ENCODE peak calls at places on chromosomes 12 and 14, in ten cellular contexts. U is tibial artery, A is nephron progenitor cell, R is heart left ventricle, E is ovary, Q is AG04450, P is progenitor cell of endocrine pancreas, W is cardiac muscle cell, L is thoracic aorta, K is WTC11. N is an unnamed sample.

GRCh38 chr14:20383032-20383431 is 30.3 kb downstream of the TEP1 start:
- DNase-seq in U (no peak), A (no peak), R (no peak), E (no peak), Q (no peak), P (no peak), W (no peak), L (no peak), K (no peak), N (no peak)

GRCh38 chr12:83156800-83157199 is 470.1 kb downstream of the TMTC2 start:
- DNase-seq in U (no peak), A (no peak), R (no peak), E (no peak), Q (no peak), P (no peak), W (no peak), L (no peak), K (no peak), N (no peak)

GRCh38 chr12:107310621-107311020 is 217.3 kb upstream of the CRY1 start:
- DNase-seq in U (no peak), A (no peak), R (no peak), E (no peak), Q (no peak), P (no peak), W (no peak), L (no peak), K (no peak), N (no peak)

GRCh38 chr14:101705733-101706508 is 55.6 kb upstream of the PPP2R5C start:
- DNase-seq in U (peak), A (peak), R (peak), E (peak), Q (no peak), P (no peak), W (peak), L (no peak), K (peak), N (no peak)

GRCh38 chr12:58414398-58414871 is 473.1 kb downstream of the ATP23 start:
- DNase-seq in U (no peak), A (no peak), R (no peak), E (no peak), Q (peak), P (no peak), W (no peak), L (no peak), K (no peak), N (no peak)

GRCh38 chr14:51607677-51608076 is 44.0 kb upstream of the FRMD6 start:
- DNase-seq in U (no peak), A (no peak), R (no peak), E (no peak), Q (no peak), P (no peak), W (no peak), L (no peak), K (no peak), N (no peak)

GRCh38 chr12:32505546-32505945 is 106.2 kb downstream of the FGD4 start:
- DNase-seq in U (no peak), A (no peak), R (no peak), E (no peak), Q (no peak), P (no peak), W (no peak), L (no peak), K (no peak), N (no peak)

GRCh38 chr12:59858508-59858907 is 262.7 kb downstream of the SLC16A7 start:
- DNase-seq in U (no peak), A (no peak), R (no peak), E (no peak), Q (no peak), P (no peak), W (no peak), L (no peak), K (no peak), N (no peak)

GRCh38 chr14:50062438-50063039 is 53.8 kb downstream of the VCPKMT start:
- DNase-seq in U (no peak), A (peak), R (no peak), E (no peak), Q (no peak), P (no peak), W (peak), L (no peak), K (no peak), N (no peak)

GRCh38 chr12:98894412-98895085 is 249.5 kb downstream of the APAF1 start:
- DNase-seq in U (no peak), A (no peak), R (no peak), E (peak), Q (no peak), P (peak), W (peak), L (no peak), K (peak), N (peak)

GRCh38 chr12:57735198-57735855 is 3.2 kb downstream of the AGAP2 start:
- DNase-seq in U (no peak), A (no peak), R (peak), E (no peak), Q (no peak), P (no peak), W (no peak), L (no peak), K (no peak), N (no peak)

GRCh38 chr12:13156277-13156676 is 40.2 kb upstream of the EMP1 start:
- DNase-seq in U (no peak), A (no peak), R (no peak), E (no peak), Q (no peak), P (no peak), W (no peak), L (no peak), K (no peak), N (no peak)

GRCh38 chr12:50268482-50268881 is 14.8 kb downstream of the LIMA1 start:
- DNase-seq in U (no peak), A (no peak), R (no peak), E (no peak), Q (no peak), P (no peak), W (no peak), L (no peak), K (no peak), N (no peak)

GRCh38 chr12:113061061-113061694 is 4.6 kb downstream of the DTX1 start:
- DNase-seq in U (no peak), A (no peak), R (no peak), E (no peak), Q (no peak), P (no peak), W (no peak), L (no peak), K (no peak), N (no peak)

GRCh38 chr14:78324353-78324752 is 154.2 kb downstream of the NRXN3 start:
- DNase-seq in U (no peak), A (no peak), R (no peak), E (no peak), Q (no peak), P (no peak), W (no peak), L (no peak), K (no peak), N (no peak)

GRCh38 chr12:9751204-9752144 is 9.2 kb downstream of the CD69 start:
- DNase-seq in U (no peak), A (no peak), R (no peak), E (no peak), Q (no peak), P (no peak), W (peak), L (no peak), K (no peak), N (no peak)

GRCh38 chr12:8026282-8026637 is 6.3 kb upstream of the FOXJ2 start:
- DNase-seq in U (no peak), A (no peak), R (no peak), E (no peak), Q (no peak), P (no peak), W (no peak), L (no peak), K (no peak), N (no peak)

GRCh38 chr14:48560421-48560820 is 885.0 kb upstream of the MDGA2 start:
- DNase-seq in U (no peak), A (no peak), R (no peak), E (no peak), Q (no peak), P (no peak), W (no peak), L (no peak), K (no peak), N (no peak)

DNA sequence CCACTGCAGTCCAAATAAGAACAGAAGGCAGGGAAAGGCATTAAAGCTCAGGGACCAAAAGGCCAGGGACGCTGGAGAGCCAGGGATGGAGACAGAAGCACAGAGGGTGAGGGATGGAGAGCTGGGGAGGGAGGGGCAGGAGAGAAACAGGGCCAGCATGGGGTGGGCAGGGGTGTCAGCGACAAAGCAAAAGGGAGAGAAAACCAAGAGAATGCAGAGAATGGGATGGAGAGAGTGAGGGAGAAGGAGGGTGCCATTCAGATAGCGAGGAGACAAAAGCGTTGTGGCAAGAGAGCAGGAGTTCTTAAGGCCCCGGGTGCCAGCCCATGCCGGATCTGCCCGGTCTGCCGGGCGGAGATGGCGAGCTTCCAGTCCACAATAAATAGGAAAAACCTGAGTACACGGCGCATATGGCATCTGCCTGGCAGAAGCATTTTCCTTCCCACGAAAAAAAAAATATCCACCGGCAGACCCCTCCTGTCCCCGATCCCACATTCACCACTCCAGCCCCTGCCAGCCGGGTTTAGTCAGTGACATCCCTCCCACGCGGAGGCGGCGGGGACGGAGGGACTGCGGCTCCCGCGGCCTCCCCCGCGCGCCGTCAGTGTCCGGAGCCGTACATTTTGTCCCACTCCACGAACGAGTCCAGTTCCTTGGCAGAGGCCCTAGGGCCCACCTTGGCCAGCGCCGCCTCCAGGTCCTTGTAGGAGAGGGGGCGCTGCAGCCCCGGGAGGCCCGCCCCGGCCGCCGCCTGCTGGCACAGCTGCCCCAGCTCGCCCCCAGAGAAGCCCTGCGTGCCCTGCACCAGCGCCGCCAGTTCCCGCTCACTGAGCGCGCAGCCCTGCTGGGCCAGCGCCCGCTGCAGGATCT is 28.4 kb downstream of the FIGNL2 start:
- DNase-seq in U (no peak), A (no peak), R (peak), E (no peak), Q (no peak), P (no peak), W (no peak), L (no peak), K (no peak), N (no peak)
- TF ChIP-seq CTCF in U (no peak), A (no peak), R (no peak), E (no peak), Q (no peak), P (no peak), W (peak), L (no peak), K (no peak), N (no peak)

GRCh38 chr14:60165547-60165876 is 314 bp upstream of the DHRS7 start:
- DNase-seq in U (no peak), A (no peak), R (no peak), E (no peak), Q (no peak), P (no peak), W (no peak), L (no peak), K (no peak), N (no peak)
- TF ChIP-seq CTCF in U (no peak), A (no peak), R (no peak), E (no peak), Q (no peak), P (no peak), W (no peak), L (no peak), K (no peak), N (no peak)

GRCh38 chr12:121224591-121224990 is 14.7 kb downstream of the P2RX4 start:
- DNase-seq in U (no peak), A (no peak), R (no peak), E (peak), Q (no peak), P (no peak), W (no peak), L (no peak), K (no peak), N (no peak)

GRCh38 chr12:121223947-121224285 is 14.0 kb downstream of the P2RX4 start:
- DNase-seq in U (no peak), A (no peak), R (no peak), E (no peak), Q (no peak), P (no peak), W (no peak), L (no peak), K (no peak), N (no peak)

GRCh38 chr12:121222847-121223246 is 12.9 kb downstream of the P2RX4 start:
- DNase-seq in U (no peak), A (no peak), R (no peak), E (no peak), Q (no peak), P (no peak), W (no peak), L (no peak), K (no peak), N (no peak)

GRCh38 chr12:121226399-121226798 is 16.5 kb downstream of the P2RX4 start:
- DNase-seq in U (no peak), A (no peak), R (no peak), E (no peak), Q (no peak), P (no peak), W (no peak), L (no peak), K (no peak), N (no peak)

DNA sequence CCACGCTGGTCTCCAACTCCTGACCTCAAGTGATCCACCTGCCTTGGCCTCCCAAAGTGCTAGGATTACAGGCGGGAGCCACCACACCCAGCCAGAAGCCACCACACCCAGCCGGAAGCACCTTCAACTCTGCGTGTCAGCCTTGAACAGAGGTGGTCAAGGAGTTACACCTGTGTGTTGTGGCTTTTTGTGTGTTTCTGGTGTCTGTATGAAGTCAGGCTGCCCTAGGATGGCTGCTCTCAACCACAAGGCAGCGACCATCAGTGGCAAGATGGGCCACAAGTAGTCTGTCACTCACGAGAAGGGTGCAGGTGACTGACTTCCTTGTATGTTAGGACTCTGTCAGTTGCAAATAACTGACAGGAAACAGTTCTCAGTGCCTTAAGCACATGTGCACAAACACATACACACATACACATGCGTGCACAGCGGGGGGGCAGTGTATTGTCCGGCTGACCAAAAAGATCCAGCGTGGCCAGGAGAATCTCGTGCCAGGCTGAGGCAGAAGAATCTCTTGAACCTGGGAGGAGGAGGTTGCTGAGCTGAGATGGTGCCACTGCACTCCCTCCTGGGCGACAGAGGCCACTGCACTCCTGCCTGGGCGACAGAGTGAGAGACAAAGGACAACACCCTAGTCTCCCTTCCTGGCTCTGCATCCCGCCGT is 13.5 kb downstream of the P2RX4 start:
- DNase-seq in U (no peak), A (no peak), R (no peak), E (peak), Q (no peak), P (no peak), W (no peak), L (no peak), K (no peak), N (no peak)
- TF ChIP-seq CTCF in U (no peak), A (no peak), R (no peak), E (no peak), Q (peak), P (no peak), W (no peak), L (no peak), K (no peak), N (no peak)

GRCh38 chr12:116863275-116863767 is 17.9 kb downstream of the HRK start:
- DNase-seq in U (no peak), A (peak), R (no peak), E (no peak), Q (peak), P (no peak), W (no peak), L (no peak), K (peak), N (no peak)
- TF ChIP-seq CTCF in U (peak), A (peak), R (no peak), E (no peak), Q (peak), P (peak), W (peak), L (no peak), K (peak), N (no peak)

GRCh38 chr12:132077322-132078100 is 66.6 kb downstream of the DDX51 start:
- DNase-seq in U (no peak), A (no peak), R (no peak), E (no peak), Q (no peak), P (no peak), W (no peak), L (no peak), K (no peak), N (no peak)
- TF ChIP-seq CTCF in U (no peak), A (no peak), R (no peak), E (no peak), Q (no peak), P (no peak), W (no peak), L (no peak), K (no peak), N (no peak)

DNA sequence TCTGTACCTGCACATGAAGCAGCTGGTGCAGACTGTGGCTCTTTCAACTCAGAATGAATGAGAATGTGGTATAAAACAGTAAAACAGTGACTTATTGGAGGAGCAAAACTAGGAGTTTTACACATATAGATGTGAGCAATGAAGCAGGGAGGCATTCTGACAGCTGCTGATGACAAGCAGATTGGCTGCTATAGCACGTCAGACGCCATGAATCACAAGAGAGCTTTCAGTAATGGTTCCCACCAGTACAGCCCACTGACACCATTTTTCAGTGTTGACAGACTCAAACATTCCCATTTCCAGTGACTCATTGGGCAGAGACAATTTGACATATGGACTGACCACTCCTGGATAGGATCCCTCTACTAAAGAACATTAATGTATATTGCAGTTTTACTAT is 24.6 kb upstream of the FSCB start:
- DNase-seq in U (no peak), A (no peak), R (no peak), E (no peak), Q (no peak), P (no peak), W (no peak), L (no peak), K (no peak), N (no peak)
- TF ChIP-seq CTCF in U (no peak), A (no peak), R (no peak), E (no peak), Q (no peak), P (no peak), W (no peak), L (no peak), K (no peak), N (no peak)

DNA sequence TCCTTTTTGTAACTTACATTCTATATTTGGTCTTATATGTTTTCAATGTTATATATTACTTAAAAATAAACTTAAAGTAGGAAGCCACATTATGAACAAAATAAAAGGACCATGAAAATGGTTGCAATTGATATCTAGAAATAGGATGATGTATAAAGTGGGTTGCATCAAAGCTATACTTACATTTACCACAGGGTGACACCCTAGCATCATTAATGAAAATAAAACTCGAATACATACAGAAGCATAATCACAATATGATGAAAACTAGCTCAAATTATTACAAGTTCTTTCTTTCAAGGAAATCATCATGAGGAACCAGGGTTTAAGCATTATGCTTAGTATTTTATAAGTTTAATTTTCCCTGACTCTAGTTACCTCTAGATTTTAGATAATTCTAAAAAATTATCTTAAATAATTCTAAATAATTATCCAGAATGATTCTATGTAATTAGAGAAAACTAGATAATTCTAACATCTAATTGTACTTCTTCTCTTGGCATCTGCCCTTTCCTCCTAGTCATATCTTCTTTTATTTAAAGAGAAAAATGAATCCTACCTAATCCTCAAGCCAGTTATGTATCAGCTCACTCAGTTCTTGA is 31.2 kb downstream of the TAS2R7 start:
- DNase-seq in U (no peak), A (no peak), R (no peak), E (no peak), Q (peak), P (no peak), W (peak), L (no peak), K (no peak), N (no peak)
- TF ChIP-seq CTCF in U (peak), A (peak), R (peak), E (peak), Q (peak), P (peak), W (peak), L (peak), K (peak), N (peak)

GRCh38 chr14:71994416-71994815 is 62.2 kb downstream of the RGS6 start:
- DNase-seq in U (no peak), A (no peak), R (no peak), E (no peak), Q (no peak), P (no peak), W (no peak), L (no peak), K (no peak), N (no peak)

GRCh38 chr14:71995741-71996140 is 63.5 kb downstream of the RGS6 start:
- DNase-seq in U (no peak), A (no peak), R (no peak), E (no peak), Q (no peak), P (no peak), W (no peak), L (no peak), K (no peak), N (no peak)

GRCh38 chr14:72000907-72001306 is 68.7 kb downstream of the RGS6 start:
- DNase-seq in U (peak), A (no peak), R (peak), E (peak), Q (no peak), P (no peak), W (no peak), L (no peak), K (no peak), N (no peak)

DNA sequence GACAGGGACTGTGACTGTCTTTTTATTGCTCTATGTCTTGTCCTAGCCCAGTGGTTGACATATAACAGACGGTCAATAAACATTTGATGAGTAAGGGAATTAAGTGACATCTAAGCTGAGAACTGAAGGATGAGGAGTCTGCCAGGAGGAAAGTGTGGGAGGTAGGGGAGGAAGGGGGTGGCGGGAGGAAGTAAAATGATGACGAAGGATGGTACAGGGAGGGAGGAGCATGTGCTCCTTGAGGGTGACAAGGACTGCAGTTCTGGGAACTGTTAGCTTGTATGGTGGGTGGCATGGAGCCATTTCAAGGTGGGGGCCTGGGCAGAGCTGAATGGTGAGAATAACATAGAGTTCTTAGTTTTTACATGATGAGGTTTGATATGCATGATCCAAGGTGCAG is 64.4 kb downstream of the RGS6 start:
- DNase-seq in U (no peak), A (no peak), R (no peak), E (no peak), Q (no peak), P (no peak), W (no peak), L (no peak), K (no peak), N (no peak)
- TF ChIP-seq CTCF in U (no peak), A (no peak), R (no peak), E (no peak), Q (no peak), P (no peak), W (no peak), L (no peak), K (no peak), N (no peak)

GRCh38 chr12:124480469-124481256 is 86.7 kb downstream of the NCOR2 start:
- DNase-seq in U (no peak), A (no peak), R (peak), E (peak), Q (no peak), P (no peak), W (peak), L (no peak), K (no peak), N (no peak)
- TF ChIP-seq CTCF in U (no peak), A (no peak), R (no peak), E (no peak), Q (no peak), P (no peak), W (no peak), L (no peak), K (no peak), N (no peak)

GRCh38 chr14:69154779-69155178 is 1.9 kb upstream of the DCAF5 start:
- DNase-seq in U (no peak), A (no peak), R (no peak), E (no peak), Q (no peak), P (no peak), W (peak), L (peak), K (no peak), N (no peak)
- TF ChIP-seq CTCF in U (no peak), A (no peak), R (no peak), E (no peak), Q (no peak), P (no peak), W (no peak), L (no peak), K (no peak), N (no peak)